ENCODE peak calls at places on chromosomes 3 and 15, in nine cellular contexts. A is neural crest cell; P is NCI-H345; V is uterus; I is stimulated activated CD4-positive, alpha-beta T cell treated with anti-CD3 and anti-CD28 coated beads, Interleukin-12 subunit alpha, Interleukin-12 subunit beta, amount 100 ng/mL, for 48 hours; M is Caki2; W is NCI-H2081; S is HT-29; G is activated naive CD8-positive, alpha-beta T cell treated with anti-CD3 and anti-CD28 coated beads, Interleukin-2, amount 10 ng/mL, durations not matched to agents 7 days and 5 days. F is an unnamed sample.

GRCh38 chr15:81825136-81825535 is 220.7 kb downstream of the MEX3B start:
- DNase-seq in G (no peak), A (no peak), V (no peak), M (no peak), W (peak; percentile 21), S (no peak), I (no peak), P (no peak), F (no peak)

GRCh38 chr15:74768771-74769342 is 13.0 kb upstream of the CSK start:
- DNase-seq in A (peak; percentile 66), I (no peak), W (peak; percentile 66), V (peak; percentile 55), M (peak; percentile 48), G (peak; percentile 73), P (peak; percentile 63), S (peak; percentile 75), F (no peak)

GRCh38 chr3:14042680-14043079 is 82.0 kb downstream of the CHCHD4 start:
- DNase-seq in P (no peak), M (no peak), V (no peak), S (no peak), A (no peak), I (no peak), G (no peak), W (no peak), F (no peak)

GRCh38 chr3:10004960-10005564 is 18.4 kb upstream of the EMC3 start:
- DNase-seq in S (no peak), M (no peak), V (no peak), P (no peak), I (no peak), W (no peak), A (no peak), G (no peak), F (no peak)

GRCh38 chr3:181711325-181712135 is at the start of gene SOX2:
- DNase-seq in W (peak; percentile 99), V (no peak), P (peak; percentile 97), M (peak; percentile 86), A (peak; percentile 82), S (peak; percentile 45), I (no peak), G (no peak), F (peak; percentile 97)

GRCh38 chr15:75947117-75947516 is 43.4 kb downstream of the FBXO22 start:
- DNase-seq in M (peak; percentile 75), W (no peak), V (no peak), G (no peak), S (no peak), A (no peak), I (no peak), P (no peak), F (no peak)

GRCh38 chr15:97691799-97692198 is 268.7 kb upstream of the ARRDC4 start:
- DNase-seq in I (no peak), P (no peak), S (no peak), G (no peak), W (peak; percentile 23), M (peak; percentile 18), V (no peak), A (no peak), F (no peak)

GRCh38 chr3:167684389-167684993 is 30.7 kb upstream of the WDR49 start:
- DNase-seq in A (peak; percentile 67), S (peak; percentile 95), M (peak; percentile 51), W (peak; percentile 79), G (no peak), V (no peak), P (peak; percentile 56), I (peak; percentile 19), F (peak; percentile 38)

GRCh38 chr15:51281368-51281967 is 56.9 kb downstream of the CYP19A1 start:
- DNase-seq in G (no peak), I (no peak), M (peak; percentile 12), A (peak; percentile 47), P (no peak), V (peak; percentile 48), W (peak; percentile 80), S (peak; percentile 59), F (no peak)

GRCh38 chr3:171285287-171285686 is 174.9 kb downstream of the TNIK start:
- DNase-seq in S (no peak), V (no peak), A (no peak), M (no peak), I (no peak), W (no peak), P (no peak), G (no peak), F (no peak)

GRCh38 chr15:56042523-56042922 is 49.1 kb upstream of the NEDD4 start:
- DNase-seq in V (no peak), I (no peak), P (no peak), M (no peak), W (no peak), G (no peak), A (no peak), S (peak; percentile 76), F (no peak)

GRCh38 chr3:184637705-184638104 is 74.2 kb downstream of the MAGEF1 start:
- DNase-seq in G (no peak), M (no peak), S (no peak), V (no peak), P (no peak), A (no peak), W (no peak), I (no peak), F (no peak)

F was measured in NCI-H2029 treated with DMSO at 0.1 percent for 48 hours.